ENCODE peak calls at places on chromosomes 13 and 19, in eight cellular contexts. L is neural progenitor cell, E is GM23338, T is SK-N-SH, W is IMR-90, X is fibroblast of lung, B is GM23248, Y is A549. P is an unnamed sample.

GRCh38 chr19:13842294-13843103 is 34.4 kb upstream of the NANOS3 start:
- DNase-seq in L (peak; percentile 63), E (no peak), T (peak; percentile 87), W (peak; percentile 65), X (peak; percentile 72), B (peak; percentile 86), Y (peak; percentile 82), P (peak; percentile 63)

GRCh38 chr19:4014541-4015491 is 7.3 kb downstream of the PIAS4 start:
- DNase-seq in L (peak; percentile 10), E (peak; percentile 70), T (peak; percentile 70), W (no peak), X (no peak), B (no peak), Y (no peak), P (peak; percentile 45)

GRCh38 chr19:16037424-16038195 is 38.7 kb upstream of the TPM4 start:
- DNase-seq in L (no peak), E (no peak), T (peak; percentile 23), W (no peak), X (no peak), B (no peak), Y (no peak), P (no peak)

GRCh38 chr19:54160948-54161347 is 1.4 kb upstream of the LENG1 start:
- DNase-seq in L (no peak), E (peak; percentile 16), T (no peak), W (no peak), X (no peak), B (peak; percentile 32), Y (no peak), P (no peak)

GRCh38 chr13:105616313-105617075 is 919.0 kb downstream of the EFNB2 start:
- DNase-seq in L (no peak), E (no peak), T (no peak), W (peak; percentile 5), X (peak; percentile 44), B (no peak), Y (no peak), P (no peak)

GRCh38 chr13:74290324-74290773 is 156.1 kb upstream of the KLF12 start:
- DNase-seq in L (peak; percentile 52), E (peak; percentile 93), T (peak; percentile 47), W (peak; percentile 79), X (peak; percentile 77), B (peak; percentile 73), Y (peak; percentile 54), P (peak; percentile 97)

GRCh38 chr13:79659161-79659560 is 178.2 kb downstream of the NDFIP2 start:
- DNase-seq in L (peak; percentile 73), E (peak; percentile 10), T (peak; percentile 33), W (no peak), X (peak; percentile 76), B (no peak), Y (no peak), P (peak; percentile 45)

GRCh38 chr19:33302175-33302973 is at the start of gene CEBPA:
- DNase-seq in L (peak; percentile 96), E (peak; percentile 91), T (peak; percentile 96), W (peak; percentile 72), X (peak; percentile 77), B (peak; percentile 93), Y (peak; percentile 93), P (peak; percentile 92)

GRCh38 chr13:43767351-43767901 is 19.3 kb downstream of the ENOX1 start:
- DNase-seq in L (no peak), E (no peak), T (peak; percentile 76), W (no peak), X (peak; percentile 55), B (peak; percentile 33), Y (no peak), P (no peak)

GRCh38 chr13:109156181-109156935 is 526.9 kb downstream of the MYO16 start:
- DNase-seq in L (no peak), E (no peak), T (no peak), W (peak; percentile 86), X (peak; percentile 89), B (peak; percentile 80), Y (peak; percentile 54), P (peak; percentile 55)

GRCh38 chr19:35612224-35612558 is 344 bp upstream of the HAUS5 start:
- DNase-seq in L (no peak), E (no peak), T (no peak), W (no peak), X (no peak), B (no peak), Y (no peak), P (no peak)

GRCh38 chr13:34914416-34914815 is 27.7 kb upstream of the NBEA start:
- DNase-seq in L (no peak), E (peak; percentile 93), T (no peak), W (no peak), X (no peak), B (no peak), Y (no peak), P (peak; percentile 69)

GRCh38 chr19:1177322-1178114 is 3.5 kb upstream of the SBNO2 start:
- DNase-seq in L (no peak), E (no peak), T (no peak), W (peak; percentile 97), X (peak; percentile 94), B (peak; percentile 98), Y (peak; percentile 88), P (peak; percentile 65)

GRCh38 chr13:26061947-26062346 is 10.1 kb upstream of the SHISA2 start:
- DNase-seq in L (no peak), E (no peak), T (no peak), W (peak; percentile 61), X (peak; percentile 68), B (peak; percentile 88), Y (no peak), P (no peak)

GRCh38 chr13:102392810-102393209 is 9.0 kb downstream of the FGF14 start:
- DNase-seq in L (no peak), E (no peak), T (no peak), W (no peak), X (no peak), B (peak; percentile 10), Y (no peak), P (no peak)

GRCh38 chr19:719081-719512 is 10.4 kb downstream of the PALM start:
- DNase-seq in L (no peak), E (peak; percentile 43), T (no peak), W (no peak), X (peak; percentile 79), B (peak; percentile 70), Y (no peak), P (no peak)

GRCh38 chr13:106381083-106381482 is 154.4 kb downstream of the EFNB2 start:
- DNase-seq in L (peak; percentile 66), E (no peak), T (no peak), W (peak; percentile 65), X (no peak), B (no peak), Y (no peak), P (peak; percentile 95)

GRCh38 chr13:104137416-104137815 is 1071.2 kb upstream of the SLC10A2 start:
- DNase-seq in L (no peak), E (no peak), T (no peak), W (no peak), X (no peak), B (no peak), Y (no peak), P (no peak)

GRCh38 chr19:14094854-14095253 is 4.3 kb upstream of the SAMD1 start:
- DNase-seq in L (no peak), E (no peak), T (no peak), W (no peak), X (no peak), B (no peak), Y (no peak), P (no peak)

GRCh38 chr19:42252365-42253244 is 2.3 kb downstream of the ERF start:
- DNase-seq in L (no peak), E (peak; percentile 42), T (peak; percentile 53), W (peak; percentile 68), X (peak; percentile 47), B (peak; percentile 87), Y (peak; percentile 52), P (peak; percentile 25)

DNA sequence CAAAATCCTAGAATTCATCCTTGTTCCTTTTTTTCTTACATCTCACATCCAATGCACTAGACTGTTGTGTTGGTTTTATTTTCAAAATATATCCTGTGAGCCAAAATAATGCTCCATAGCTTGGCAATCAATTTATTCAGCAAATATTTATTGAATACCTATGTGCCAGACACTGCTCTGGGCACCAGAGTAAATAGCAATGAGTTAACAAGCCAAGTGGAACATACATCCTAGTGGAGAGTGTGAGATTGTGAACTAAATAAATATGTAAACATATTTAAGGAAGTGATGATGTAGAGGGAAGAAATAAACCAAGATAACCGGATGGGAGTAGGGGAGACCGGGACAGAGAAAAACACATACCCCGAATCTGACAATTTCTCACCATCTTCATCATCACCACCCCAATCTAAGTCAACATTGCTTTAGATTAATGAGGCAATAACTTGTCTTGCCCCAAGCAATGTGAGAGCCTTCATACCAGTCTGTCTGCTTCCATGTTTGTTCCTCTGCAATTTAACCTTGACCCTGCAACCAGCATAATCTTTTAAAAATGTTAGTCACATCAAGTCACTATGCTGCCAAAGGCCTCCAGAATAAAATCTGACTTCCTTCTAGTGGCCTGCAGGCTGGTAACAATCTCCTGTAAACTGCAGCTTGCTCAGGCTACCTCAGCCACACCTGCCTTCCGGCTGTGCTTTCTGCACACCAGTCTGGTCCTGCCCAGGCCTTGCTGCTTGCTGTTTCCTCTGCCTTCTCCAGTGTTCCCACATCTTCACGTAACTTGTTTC is 199.2 kb downstream of the DLEU7 start:
- DNase-seq in L (no peak), E (no peak), T (no peak), W (no peak), X (no peak), B (no peak), Y (no peak), P (no peak)
- H3K4me2 ChIP-seq in L (no peak overlapping the region), E (no peak overlapping the region), T (peak overlapping the region; percentile 11), W (no peak overlapping the region), X (no peak overlapping the region), B (peak overlapping the region; percentile 12), Y (no peak overlapping the region), P (no peak overlapping the region)

GRCh38 chr19:39347332-39348227 is 5.4 kb downstream of the SAMD4B start:
- DNase-seq in L (no peak), E (no peak), T (no peak), W (peak; percentile 53), X (no peak), B (peak; percentile 68), Y (no peak), P (no peak)
- H3K4me1 ChIP-seq in L (peaks cover 16% of the 10 kb centered on the region), E (peaks cover 7% of the 10 kb centered on the region), T (no peaks in the 10 kb centered on the region), W (peaks cover 17% of the 10 kb centered on the region), X (peaks cover 11% of the 10 kb centered on the region), B (peaks cover 62% of the 10 kb centered on the region), Y (peaks cover 19% of the 10 kb centered on the region), P (no peaks in the 10 kb centered on the region)

GRCh38 chr13:29855784-29856183 is 5.4 kb upstream of the UBL3 start:
- DNase-seq in L (no peak), E (no peak), T (peak; percentile 17), W (no peak), X (no peak), B (no peak), Y (no peak), P (no peak)
- H3K4me2 ChIP-seq in L (no peak overlapping the region), E (no peak overlapping the region), T (no peak overlapping the region), W (no peak overlapping the region), X (no peak overlapping the region), B (no peak overlapping the region), Y (no peak overlapping the region), P (no peak overlapping the region)

GRCh38 chr13:50085063-50085462 is 69.8 kb downstream of the KCNRG start:
- DNase-seq in L (peak; percentile 59), E (peak; percentile 78), T (no peak), W (peak; percentile 47), X (peak; percentile 71), B (peak; percentile 75), Y (peak; percentile 32), P (peak; percentile 40)
- H3K4me1 ChIP-seq in L (peaks cover 4% of the 10 kb centered on the region), E (peaks cover 7% of the 10 kb centered on the region), T (no peaks in the 10 kb centered on the region), W (no peaks in the 10 kb centered on the region), X (peaks cover 5% of the 10 kb centered on the region), B (peaks cover 16% of the 10 kb centered on the region), Y (peaks cover 16% of the 10 kb centered on the region), P (peaks cover 2% of the 10 kb centered on the region)

DNA sequence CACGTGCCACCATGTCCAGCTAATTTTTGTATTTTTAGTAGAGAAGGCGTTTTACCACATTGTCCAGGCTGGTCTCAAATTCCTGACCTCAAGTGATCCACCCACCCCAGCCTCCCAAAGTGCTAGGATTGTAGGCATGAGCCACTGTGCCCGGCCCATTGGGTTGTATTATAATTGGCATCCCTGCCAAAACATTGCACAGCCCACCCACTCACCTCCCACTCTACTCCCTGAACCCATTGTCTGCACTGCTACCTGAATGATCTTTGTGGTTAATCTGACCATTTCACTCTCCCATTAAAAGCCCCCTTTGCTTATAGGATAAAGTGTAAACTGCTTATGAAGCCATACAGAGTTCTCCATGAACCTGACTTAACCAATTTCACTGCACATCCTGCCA is 26.3 kb upstream of the KCTD12 start:
- DNase-seq in L (no peak), E (no peak), T (no peak), W (no peak), X (no peak), B (no peak), Y (no peak), P (no peak)
- H3K4me2 ChIP-seq in L (no peak overlapping the region), E (no peak overlapping the region), T (no peak overlapping the region), W (no peak overlapping the region), X (no peak overlapping the region), B (no peak overlapping the region), Y (no peak overlapping the region), P (no peak overlapping the region)